ENCODE peak calls at places on chromosomes 3 and 15, in four cellular contexts. J is body of pancreas, T is hepatocyte, P is psoas muscle. Q is an unnamed sample.

GRCh38 chr3:89180334-89180733 is 72.9 kb downstream of the EPHA3 start:
- DNase-seq in J (no peak), T (no peak), P (no peak), Q (no peak)

GRCh38 chr3:55244247-55244646 is 242.9 kb downstream of the WNT5A start:
- DNase-seq in J (peak), T (no peak), P (no peak), Q (no peak)

GRCh38 chr15:24764375-24765171 is 89.0 kb downstream of the NPAP1 start:
- DNase-seq in J (no peak), T (no peak), P (no peak), Q (no peak)

GRCh38 chr3:186255703-186256331 is 106.2 kb downstream of the DGKG start:
- DNase-seq in J (peak), T (no peak), P (no peak), Q (peak)

GRCh38 chr15:79243723-79244122 is 38.8 kb upstream of the ANKRD34C start:
- DNase-seq in J (no peak), T (peak), P (no peak), Q (no peak)

GRCh38 chr3:159987291-159987711 is 1.3 kb upstream of the IL12A start:
- DNase-seq in J (no peak), T (no peak), P (no peak), Q (no peak)

GRCh38 chr3:98914210-98915080 is 12.9 kb upstream of the DCBLD2 start:
- DNase-seq in J (peak), T (no peak), P (no peak), Q (no peak)

GRCh38 chr3:190120161-190121060 is at the start of gene P3H2:
- DNase-seq in J (peak), T (peak), P (peak), Q (peak)

GRCh38 chr3:149489060-149489690 is 14.7 kb downstream of the TM4SF4 start:
- DNase-seq in J (no peak), T (no peak), P (no peak), Q (peak)
- TF ChIP-seq CTCF in J (peak), T (peak), P (peak), Q (peak)

DNA sequence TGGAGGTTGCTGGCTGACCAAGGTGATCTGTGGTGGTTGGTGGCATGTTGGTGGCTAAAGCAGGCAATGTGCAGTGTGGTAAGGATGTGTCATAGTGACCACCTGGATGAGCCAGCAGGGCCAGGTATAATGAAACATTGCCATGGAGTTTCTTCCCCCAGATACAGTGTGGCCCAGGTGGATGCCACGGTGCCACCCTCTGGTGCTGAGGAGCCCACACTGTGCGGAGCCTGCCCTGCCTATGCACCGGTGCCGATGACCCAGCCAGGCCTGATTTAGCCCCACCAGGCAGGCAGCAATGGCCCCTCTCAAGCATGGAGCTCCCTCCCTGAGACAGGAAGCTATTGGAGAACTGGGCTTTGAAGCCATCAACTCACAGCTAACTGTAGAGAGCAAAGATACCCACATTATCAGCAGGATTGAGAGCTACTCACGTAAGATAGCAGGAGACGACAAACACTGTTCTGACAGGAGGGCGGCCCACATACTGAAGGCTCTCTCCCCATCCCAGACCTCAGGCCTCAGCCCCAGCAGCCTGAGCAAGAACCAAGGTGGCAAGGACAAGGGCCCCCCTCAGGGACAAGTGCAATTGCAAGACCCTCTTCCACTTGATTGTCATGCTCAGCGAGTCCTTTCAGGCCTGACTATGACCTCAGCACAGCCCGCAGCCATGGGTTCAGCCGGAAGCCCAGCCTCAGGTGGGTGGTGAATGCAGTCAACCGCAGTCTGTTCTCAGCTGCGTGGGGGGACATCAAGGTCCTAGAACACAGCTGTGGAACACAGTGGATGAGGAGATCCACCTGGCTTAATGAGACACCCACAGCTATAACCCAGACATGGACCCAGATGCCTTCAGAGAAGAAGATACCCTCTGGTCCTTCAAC is 82.8 kb upstream of the CDV3 start:
- DNase-seq in J (no peak), T (no peak), P (no peak), Q (no peak)
- TF ChIP-seq CTCF in J (no peak), T (no peak), P (no peak), Q (no peak)

GRCh38 chr15:31461911-31462480 is 135.4 kb downstream of the KLF13 start:
- DNase-seq in J (no peak), T (no peak), P (no peak), Q (no peak)
- TF ChIP-seq CTCF in J (no peak), T (peak), P (no peak), Q (no peak)

GRCh38 chr15:78110096-78110495 is 17.7 kb downstream of the SH2D7 start:
- DNase-seq in J (no peak), T (no peak), P (no peak), Q (no peak)

GRCh38 chr15:78107471-78107870 is 15.1 kb downstream of the SH2D7 start:
- DNase-seq in J (no peak), T (no peak), P (no peak), Q (no peak)

GRCh38 chr15:78109156-78109555 is 16.8 kb downstream of the SH2D7 start:
- DNase-seq in J (no peak), T (no peak), P (no peak), Q (no peak)

GRCh38 chr15:78110916-78111475 is 18.6 kb downstream of the SH2D7 start:
- DNase-seq in J (no peak), T (no peak), P (no peak), Q (no peak)

GRCh38 chr15:78108300-78109084 is 16.1 kb downstream of the SH2D7 start:
- DNase-seq in J (peak), T (peak), P (peak), Q (peak)
- TF ChIP-seq CTCF in J (peak), T (peak), P (peak), Q (peak)